ENCODE peak calls at places on chromosomes 5 and 9, in six cellular contexts. T is neuronal stem cell, C is mesenchymal stem cell, Z is IMR-90, S is H1, M is trophoblast cell. N is an unnamed sample. For H3K36me3, the result is how much of the 10 kb centered on the place peaks cover.

GRCh38 chr5:169549453-169549852 is 34.1 kb upstream of the SPDL1 start:
- DNase-seq in T (no peak), C (no peak), Z (no peak), S (no peak), M (no peak), N (no peak)

GRCh38 chr5:160685695-160686094 is 166.3 kb downstream of the ATP10B start:
- DNase-seq in T (no peak), C (no peak), Z (no peak), S (no peak), M (no peak), N (peak)

GRCh38 chr5:14326035-14326909 is 183.1 kb downstream of the TRIO start:
- DNase-seq in T (no peak), C (no peak), Z (no peak), S (no peak), M (peak), N (peak)

GRCh38 chr5:52603742-52604141 is 184.0 kb upstream of the ITGA1 start:
- DNase-seq in T (no peak), C (no peak), Z (no peak), S (no peak), M (no peak), N (no peak)

GRCh38 chr5:74543162-74543995 is 97.1 kb downstream of the ENC1 start:
- DNase-seq in T (peak), C (peak), Z (peak), S (peak), M (peak), N (peak)

GRCh38 chr5:138573949-138574670 is 1.1 kb downstream of the HSPA9 start:
- DNase-seq in T (no peak), C (peak), Z (peak), S (no peak), M (no peak), N (no peak)

GRCh38 chr5:93572101-93572772 is 8.8 kb downstream of the NR2F1-AS1 start:
- DNase-seq in T (no peak), C (peak), Z (no peak), S (no peak), M (no peak), N (no peak)

GRCh38 chr9:88494983-88495721 is 39.8 kb upstream of the NXNL2 start:
- DNase-seq in T (no peak), C (no peak), Z (no peak), S (no peak), M (no peak), N (no peak)

GRCh38 chr9:135948873-135949665 is 12.1 kb downstream of the UBAC1 start:
- DNase-seq in T (no peak), C (no peak), Z (no peak), S (no peak), M (no peak), N (no peak)

GRCh38 chr5:43227655-43228054 is 35.6 kb downstream of the NIM1K start:
- DNase-seq in T (no peak), C (peak), Z (peak), S (no peak), M (no peak), N (peak)

GRCh38 chr5:64872044-64872443 is 103.3 kb downstream of the CWC27 start:
- DNase-seq in T (no peak), C (no peak), Z (peak), S (no peak), M (no peak), N (no peak)

GRCh38 chr5:69006030-69006429 is 87.8 kb upstream of the SLC30A5 start:
- DNase-seq in T (no peak), C (no peak), Z (no peak), S (no peak), M (no peak), N (no peak)

GRCh38 chr5:107968998-107969397 is 298.3 kb upstream of the EFNA5 start:
- DNase-seq in T (no peak), C (peak), Z (peak), S (no peak), M (no peak), N (no peak)

GRCh38 chr5:1130218-1130946 is 18.5 kb upstream of the SLC12A7 start:
- DNase-seq in T (no peak), C (no peak), Z (no peak), S (no peak), M (no peak), N (no peak)

GRCh38 chr5:115695290-115695689 is 69.5 kb upstream of the TMED7 start:
- DNase-seq in T (no peak), C (no peak), Z (no peak), S (no peak), M (no peak), N (no peak)

GRCh38 chr5:27377626-27378025 is 339.2 kb upstream of the CDH9 start:
- DNase-seq in T (no peak), C (peak), Z (no peak), S (no peak), M (no peak), N (peak)

GRCh38 chr5:103690676-103691075 is 128.1 kb upstream of the NUDT12 start:
- DNase-seq in T (no peak), C (no peak), Z (no peak), S (no peak), M (no peak), N (no peak)

GRCh38 chr9:132982508-132982907 is 4.0 kb downstream of the GFI1B start:
- DNase-seq in T (no peak), C (no peak), Z (no peak), S (no peak), M (no peak), N (no peak)

GRCh38 chr5:65861830-65862241 is 64.5 kb upstream of the ERBIN start:
- DNase-seq in T (no peak), C (peak), Z (peak), S (no peak), M (peak), N (peak)

GRCh38 chr5:170312666-170313065 is 15.1 kb upstream of the LCP2 start:
- DNase-seq in T (no peak), C (peak), Z (peak), S (no peak), M (peak), N (no peak)

GRCh38 chr5:24621809-24622208 is 23.0 kb downstream of the CDH10 start:
- DNase-seq in T (no peak), C (peak), Z (no peak), S (no peak), M (no peak), N (peak)

GRCh38 chr9:127163409-127163808 is 41.0 kb upstream of the ANGPTL2 start:
- DNase-seq in T (no peak), C (peak), Z (peak), S (no peak), M (no peak), N (no peak)

GRCh38 chr9:128007566-128008138 is 26.9 kb upstream of the EEIG1 start:
- DNase-seq in T (no peak), C (peak), Z (peak), S (no peak), M (no peak), N (peak)

GRCh38 chr5:93584531-93585053 is 1.6 kb downstream of the NR2F1 start:
- DNase-seq in T (no peak), C (no peak), Z (no peak), S (no peak), M (no peak), N (no peak)

GRCh38 chr9:94623253-94623652 is 16.1 kb downstream of the FBP1 start:
- DNase-seq in T (peak), C (peak), Z (no peak), S (no peak), M (peak), N (peak)

GRCh38 chr5:113693621-113694130 is 180.2 kb downstream of the YTHDC2 start:
- DNase-seq in T (no peak), C (peak), Z (no peak), S (no peak), M (no peak), N (no peak)

GRCh38 chr5:14428302-14429081 is 153.1 kb upstream of the OTULINL start:
- DNase-seq in T (no peak), C (peak), Z (peak), S (no peak), M (peak), N (peak)

GRCh38 chr5:74242516-74242915 is 398.0 kb downstream of the ENC1 start:
- DNase-seq in T (no peak), C (no peak), Z (no peak), S (no peak), M (no peak), N (no peak)

GRCh38 chr5:173395257-173395932 is 67.2 kb upstream of the STC2 start:
- DNase-seq in T (no peak), C (peak), Z (peak), S (no peak), M (peak), N (peak)

GRCh38 chr5:84881737-84882136 is 497.1 kb upstream of the EDIL3 start:
- DNase-seq in T (no peak), C (no peak), Z (no peak), S (no peak), M (no peak), N (no peak)

GRCh38 chr5:111859533-111860270 is 102.7 kb upstream of the NREP start:
- DNase-seq in T (no peak), C (peak), Z (peak), S (no peak), M (no peak), N (no peak)

GRCh38 chr9:111992523-111992922 is 95.9 kb downstream of the UGCG start:
- DNase-seq in T (no peak), C (peak), Z (peak), S (no peak), M (no peak), N (peak)

GRCh38 chr5:13814293-13814692 is 130.2 kb downstream of the DNAH5 start:
- DNase-seq in T (no peak), C (no peak), Z (peak), S (no peak), M (no peak), N (no peak)

GRCh38 chr5:174159327-174160247 is 114.1 kb downstream of the NSG2 start:
- DNase-seq in T (no peak), C (no peak), Z (no peak), S (peak), M (peak), N (peak)

GRCh38 chr5:114362977-114363721 is 1.3 kb downstream of the KCNN2 start:
- DNase-seq in T (peak), C (peak), Z (peak), S (no peak), M (no peak), N (peak)

DNA sequence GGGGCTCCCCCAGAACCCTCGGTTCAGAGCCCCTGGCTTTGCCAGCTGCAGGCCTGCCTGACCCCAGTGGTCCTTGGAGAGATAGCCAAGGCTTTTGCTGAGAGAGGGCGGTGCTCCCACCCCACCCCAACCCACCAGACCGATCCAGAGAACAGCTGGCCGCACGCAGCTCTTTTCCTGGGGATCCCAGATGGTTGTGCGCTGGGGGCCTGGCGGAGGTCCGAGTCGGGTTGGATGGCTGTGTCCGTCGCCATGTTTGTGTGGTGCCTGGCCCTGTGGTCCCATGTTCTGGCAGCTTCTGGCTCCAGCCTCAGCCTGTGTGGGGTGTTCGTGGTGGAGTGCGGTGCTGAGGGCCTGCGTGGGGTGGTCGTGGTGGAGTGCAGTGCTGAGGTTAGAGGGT is 97.5 kb downstream of the RXRA start:
- DNase-seq in T (no peak), C (no peak), Z (no peak), S (no peak), M (no peak), N (no peak)
- H2AK5ac ChIP-seq in T (no peak), C (no peak), Z (no peak), S (no peak), M (no peak), N (no peak)

DNA sequence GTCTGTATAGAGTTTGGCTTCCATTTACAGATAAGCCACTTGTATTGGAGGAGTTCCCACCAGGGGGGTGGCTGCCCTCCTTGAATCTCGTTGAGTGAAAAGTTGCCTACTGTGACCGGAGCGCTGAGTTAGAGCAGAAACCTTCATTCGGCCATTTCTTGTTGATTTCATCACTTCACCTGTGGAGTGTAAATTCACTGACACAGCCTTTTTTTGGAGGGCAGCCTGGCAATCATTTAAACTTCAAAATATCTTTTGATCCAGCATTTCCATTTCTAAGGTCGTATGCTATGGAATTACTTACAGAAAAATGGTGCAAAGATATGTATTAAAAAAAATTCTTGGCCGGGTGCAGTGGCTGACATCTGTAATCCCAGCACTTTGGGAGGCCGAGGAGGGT is 40.8 kb downstream of the PRRC2B start:
- DNase-seq in T (no peak), C (no peak), Z (no peak), S (no peak), M (no peak), N (no peak)
- H3K36me3 ChIP-seq in T (half or more), C (half or more), Z (half or more), S (under half), M (half or more), N (under half)

GRCh38 chr9:36162211-36162610 is 7.0 kb upstream of the CCIN start:
- DNase-seq in T (no peak), C (no peak), Z (no peak), S (no peak), M (no peak), N (peak)
- H2AK5ac ChIP-seq in T (no peak), C (peak), Z (peak), S (peak), M (peak), N (peak)

GRCh38 chr9:120947222-120947621 is 20.6 kb upstream of the TRAF1 start:
- DNase-seq in T (no peak), C (no peak), Z (no peak), S (no peak), M (no peak), N (no peak)

GRCh38 chr9:120946259-120946658 is 19.7 kb upstream of the TRAF1 start:
- DNase-seq in T (no peak), C (no peak), Z (peak), S (no peak), M (no peak), N (no peak)

GRCh38 chr9:120942186-120943001 is 15.8 kb upstream of the TRAF1 start:
- DNase-seq in T (no peak), C (no peak), Z (no peak), S (no peak), M (no peak), N (peak)

GRCh38 chr9:120941046-120941770 is 14.6 kb upstream of the TRAF1 start:
- DNase-seq in T (no peak), C (no peak), Z (peak), S (no peak), M (no peak), N (no peak)

DNA sequence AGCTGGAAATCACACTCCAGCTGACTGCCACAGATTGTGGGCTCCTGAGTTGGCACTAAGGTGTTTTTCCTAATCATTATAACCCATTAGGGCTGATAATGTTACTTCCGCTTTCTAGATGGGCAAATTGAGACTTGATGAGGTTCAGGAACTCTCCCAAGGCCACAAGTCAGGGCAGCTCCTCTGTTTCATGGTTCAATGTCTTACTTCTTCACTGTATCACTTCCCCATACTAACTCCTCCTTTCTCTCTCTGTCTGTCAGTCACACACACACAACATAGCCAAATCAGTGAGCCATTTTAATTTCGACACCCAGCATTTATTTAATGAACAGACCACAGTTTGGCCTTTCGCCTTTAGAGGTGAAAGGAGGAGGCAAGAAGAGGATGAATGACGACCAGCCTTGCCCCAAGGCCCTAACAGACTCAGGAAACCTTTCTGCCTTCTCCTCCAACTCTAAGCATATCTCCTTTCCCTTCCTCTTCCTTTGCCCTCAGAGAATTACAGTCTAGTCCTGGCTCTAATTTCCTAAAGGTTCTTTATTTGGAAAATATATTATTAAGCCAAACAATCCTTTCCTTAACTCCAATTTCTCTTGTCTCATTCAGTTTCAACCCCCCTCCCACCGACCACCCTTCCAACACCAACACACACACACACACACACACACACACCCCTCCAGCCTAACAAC is 18.0 kb upstream of the TRAF1 start:
- DNase-seq in T (no peak), C (no peak), Z (no peak), S (no peak), M (no peak), N (no peak)
- H3K36me3 ChIP-seq in T (under half), C (under half), Z (under half), S (under half), M (under half), N (under half)

DNA sequence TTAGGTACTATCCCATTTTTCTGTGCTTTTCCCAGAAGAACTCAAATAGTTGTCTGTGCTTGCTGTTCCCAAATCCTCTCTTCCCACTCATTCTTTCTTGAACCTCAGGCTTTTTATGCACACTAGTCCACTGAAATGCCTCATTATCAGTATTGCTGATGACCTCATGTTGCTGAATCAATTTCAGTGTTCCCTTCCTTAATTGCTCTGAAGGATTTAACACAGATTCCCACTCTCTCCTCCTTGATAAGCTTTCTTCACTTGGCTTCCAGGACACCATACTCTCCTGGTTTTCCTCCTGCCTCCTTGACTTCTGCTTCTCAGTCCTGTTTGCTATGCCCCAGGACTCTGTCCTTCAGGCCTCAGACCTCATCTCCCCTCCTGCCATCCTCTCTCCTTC is 298.5 kb downstream of the ARHGAP26 start:
- DNase-seq in T (no peak), C (no peak), Z (no peak), S (no peak), M (no peak), N (no peak)
- H2AK5ac ChIP-seq in T (no peak), C (no peak), Z (peak), S (no peak), M (no peak), N (no peak)

GRCh38 chr5:158014367-158014766 is 155.4 kb upstream of the CLINT1 start:
- DNase-seq in T (no peak), C (no peak), Z (no peak), S (no peak), M (no peak), N (no peak)
- H3K36me3 ChIP-seq in T (under half), C (under half), Z (under half), S (under half), M (under half), N (under half)

GRCh38 chr9:16593746-16594145 is 276.7 kb downstream of the BNC2 start:
- DNase-seq in T (no peak), C (no peak), Z (no peak), S (no peak), M (no peak), N (no peak)

GRCh38 chr9:16585571-16585970 is 284.9 kb downstream of the BNC2 start:
- DNase-seq in T (no peak), C (no peak), Z (no peak), S (no peak), M (no peak), N (no peak)

GRCh38 chr9:16594787-16595186 is 275.7 kb downstream of the BNC2 start:
- DNase-seq in T (no peak), C (no peak), Z (no peak), S (no peak), M (no peak), N (no peak)

DNA sequence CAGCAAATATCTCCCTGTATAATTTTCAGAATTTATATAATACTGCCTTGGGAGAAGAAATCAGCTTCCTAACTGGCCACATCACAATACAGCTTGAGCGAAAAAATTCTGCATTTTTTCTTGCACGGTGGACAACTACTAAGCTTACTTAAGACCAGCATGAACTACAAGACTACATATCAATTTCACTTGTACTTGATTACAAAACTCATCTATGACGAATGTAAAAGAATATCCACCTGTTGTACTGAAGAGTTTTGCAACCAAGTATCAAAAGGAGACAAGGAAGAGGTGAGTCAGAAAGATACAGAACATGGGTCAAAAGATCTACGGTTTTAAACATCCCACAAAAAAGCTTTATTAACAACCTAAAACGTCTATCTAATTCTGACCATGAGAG is 279.4 kb downstream of the BNC2 start:
- DNase-seq in T (no peak), C (no peak), Z (peak), S (no peak), M (peak), N (no peak)
- H2AK5ac ChIP-seq in T (no peak), C (no peak), Z (no peak), S (no peak), M (no peak), N (no peak)

DNA sequence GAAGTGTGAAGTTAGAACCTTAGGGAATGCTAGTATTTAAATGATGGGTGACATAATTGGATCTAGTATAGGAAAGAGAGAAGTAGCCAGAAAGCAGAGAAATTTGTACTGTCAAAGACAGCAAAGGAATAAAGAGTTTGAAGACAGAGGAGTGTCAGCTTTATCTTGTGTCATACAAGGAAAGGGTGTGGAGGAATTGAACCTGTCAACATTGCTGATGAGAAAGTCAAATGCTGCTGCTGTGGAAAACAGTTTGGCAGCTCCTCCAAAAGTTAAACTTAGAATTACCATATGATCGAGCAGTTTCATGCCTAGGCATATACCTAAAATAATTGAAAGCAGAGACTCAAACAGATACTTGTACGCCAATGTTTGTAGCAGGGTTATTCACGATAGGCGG is 63.7 kb downstream of the DENND4C start:
- DNase-seq in T (no peak), C (no peak), Z (no peak), S (no peak), M (no peak), N (no peak)
- H3K36me3 ChIP-seq in T (under half), C (under half), Z (under half), S (under half), M (under half), N (under half)